ENCODE peak calls at places on chromosomes 16 and 17, in nine cellular contexts. G is CD4-positive, alpha-beta memory T cell; R is astrocyte of the spinal cord; U is esophagus muscularis mucosa; P is CD8-positive, alpha-beta memory T cell; T is SJSA1; C is tibial artery; X is uterus; E is right cardiac atrium. Y is an unnamed sample.

GRCh38 chr17:32671891-32672290 is 185.1 kb downstream of the CDK5R1 start:
- DNase-seq in X (no peak), R (no peak), G (no peak), E (peak), C (peak), U (no peak), T (no peak), P (no peak), Y (no peak)

GRCh38 chr17:78668847-78669246 is 91.7 kb upstream of the DNAH17 start:
- DNase-seq in U (no peak), P (no peak), G (no peak), X (no peak), R (no peak), T (no peak), E (no peak), C (no peak), Y (no peak)

GRCh38 chr17:51045616-51046526 is 74.8 kb downstream of the SPAG9 start:
- DNase-seq in R (peak), E (no peak), G (no peak), U (no peak), C (no peak), P (no peak), T (peak), X (no peak), Y (peak)

GRCh38 chr16:88530858-88531203 is 39.4 kb upstream of the ZC3H18 start:
- DNase-seq in G (no peak), E (no peak), R (no peak), T (no peak), X (no peak), C (no peak), U (no peak), P (no peak), Y (no peak)

GRCh38 chr16:66131156-66131807 is 235.2 kb upstream of the CDH5 start:
- DNase-seq in X (no peak), C (no peak), R (peak), T (peak), G (no peak), E (no peak), U (no peak), P (no peak), Y (no peak)

GRCh38 chr16:64864232-64864803 is 257.5 kb downstream of the CDH11 start:
- DNase-seq in E (no peak), X (no peak), C (no peak), P (no peak), T (peak), U (no peak), G (no peak), R (peak), Y (no peak)

GRCh38 chr16:86864586-86864985 is 286.2 kb downstream of the FOXL1 start:
- DNase-seq in R (no peak), C (no peak), P (no peak), X (no peak), E (no peak), G (no peak), T (no peak), U (no peak), Y (no peak)

GRCh38 chr16:15788846-15789239 is 68.0 kb downstream of the MYH11 start:
- DNase-seq in G (no peak), T (no peak), X (no peak), P (no peak), R (no peak), U (no peak), E (no peak), C (no peak), Y (no peak)

GRCh38 chr16:1911467-1912214 is 6.6 kb downstream of the HS3ST6 start:
- DNase-seq in E (no peak), U (no peak), X (no peak), G (no peak), T (no peak), C (no peak), R (no peak), P (no peak), Y (no peak)

GRCh38 chr17:79800325-79801155 is 3.7 kb upstream of the CBX8 start:
- DNase-seq in G (no peak), X (no peak), E (peak), P (no peak), U (no peak), C (no peak), T (peak), R (peak), Y (peak)

GRCh38 chr17:7837375-7838290 is 3.6 kb downstream of the KDM6B start:
- DNase-seq in G (no peak), R (peak), E (no peak), X (no peak), T (no peak), C (no peak), P (no peak), U (no peak), Y (no peak)

GRCh38 chr17:66123163-66123562 is 68.8 kb downstream of the CEP112 start:
- DNase-seq in E (no peak), X (no peak), U (no peak), P (no peak), G (no peak), T (no peak), R (peak), C (no peak), Y (no peak)

GRCh38 chr17:75109407-75110236 is at the start of gene ARMC7:
- DNase-seq in X (peak), C (peak), U (peak), P (peak), T (peak), G (peak), E (peak), R (peak), Y (peak)

GRCh38 chr16:85754403-85754802 is 3.5 kb upstream of the C16orf74 start:
- DNase-seq in P (no peak), E (no peak), X (no peak), G (no peak), C (no peak), U (no peak), R (no peak), T (no peak), Y (no peak)

GRCh38 chr16:82603784-82604411 is 22.9 kb upstream of the CDH13 start:
- DNase-seq in C (peak), P (no peak), R (peak), X (peak), U (no peak), T (peak), G (no peak), E (peak), Y (peak)

GRCh38 chr17:8857919-8858318 is 9.6 kb downstream of the PIK3R6 start:
- DNase-seq in R (peak), G (no peak), P (no peak), C (no peak), X (no peak), U (no peak), T (peak), E (no peak), Y (peak)

GRCh38 chr17:79340771-79341528 is 266.3 kb downstream of the ENGASE start:
- DNase-seq in R (no peak), C (no peak), E (no peak), X (no peak), P (no peak), U (no peak), G (no peak), T (no peak), Y (no peak)

GRCh38 chr17:65154770-65155589 is 17.8 kb downstream of the RGS9 start:
- DNase-seq in P (no peak), U (no peak), E (peak), X (no peak), R (peak), T (peak), C (no peak), G (no peak), Y (no peak)

GRCh38 chr16:1217526-1217925 is 7.5 kb downstream of the TPSG1 start:
- DNase-seq in G (no peak), T (no peak), U (no peak), P (no peak), X (no peak), E (no peak), R (no peak), C (no peak), Y (no peak)

GRCh38 chr16:3839402-3840184 is 40.9 kb downstream of the CREBBP start:
- DNase-seq in R (no peak), U (no peak), C (no peak), E (no peak), X (no peak), G (no peak), T (no peak), P (no peak), Y (no peak)

GRCh38 chr16:68396481-68396880 is 51.8 kb downstream of the SMPD3 start:
- DNase-seq in R (peak), T (peak), U (no peak), E (no peak), G (peak), X (no peak), C (no peak), P (peak), Y (peak)

GRCh38 chr16:9256196-9256595 is 164.8 kb downstream of the HAPSTR1 start:
- DNase-seq in U (no peak), X (no peak), P (no peak), G (no peak), E (peak), C (no peak), R (no peak), T (peak), Y (peak)

GRCh38 chr16:88957456-88957767 is 19.6 kb downstream of the CBFA2T3 start:
- DNase-seq in R (no peak), G (no peak), X (no peak), T (no peak), P (no peak), U (no peak), E (no peak), C (no peak), Y (no peak)

GRCh38 chr16:53743149-53743566 is 39.2 kb downstream of the FTO start:
- DNase-seq in P (no peak), G (peak), E (no peak), R (peak), X (no peak), T (no peak), C (no peak), U (no peak), Y (peak)

GRCh38 chr16:23852794-23853562 is 17.2 kb downstream of the PRKCB start:
- DNase-seq in X (no peak), G (no peak), C (no peak), R (no peak), P (no peak), E (no peak), T (no peak), U (no peak), Y (no peak)
- H3K4me3 ChIP-seq in X (no peak), G (no peak), C (no peak), R (no peak), P (no peak), E (no peak), T (no peak), U (no peak), Y (no peak)

GRCh38 chr17:13346592-13346991 is 255.1 kb downstream of the HS3ST3A1 start:
- DNase-seq in U (no peak), E (no peak), T (no peak), G (no peak), X (no peak), R (no peak), C (no peak), P (no peak), Y (no peak)
- H3K4me3 ChIP-seq in U (no peak), E (no peak), T (no peak), G (no peak), X (no peak), R (no peak), C (no peak), P (no peak), Y (no peak)

DNA sequence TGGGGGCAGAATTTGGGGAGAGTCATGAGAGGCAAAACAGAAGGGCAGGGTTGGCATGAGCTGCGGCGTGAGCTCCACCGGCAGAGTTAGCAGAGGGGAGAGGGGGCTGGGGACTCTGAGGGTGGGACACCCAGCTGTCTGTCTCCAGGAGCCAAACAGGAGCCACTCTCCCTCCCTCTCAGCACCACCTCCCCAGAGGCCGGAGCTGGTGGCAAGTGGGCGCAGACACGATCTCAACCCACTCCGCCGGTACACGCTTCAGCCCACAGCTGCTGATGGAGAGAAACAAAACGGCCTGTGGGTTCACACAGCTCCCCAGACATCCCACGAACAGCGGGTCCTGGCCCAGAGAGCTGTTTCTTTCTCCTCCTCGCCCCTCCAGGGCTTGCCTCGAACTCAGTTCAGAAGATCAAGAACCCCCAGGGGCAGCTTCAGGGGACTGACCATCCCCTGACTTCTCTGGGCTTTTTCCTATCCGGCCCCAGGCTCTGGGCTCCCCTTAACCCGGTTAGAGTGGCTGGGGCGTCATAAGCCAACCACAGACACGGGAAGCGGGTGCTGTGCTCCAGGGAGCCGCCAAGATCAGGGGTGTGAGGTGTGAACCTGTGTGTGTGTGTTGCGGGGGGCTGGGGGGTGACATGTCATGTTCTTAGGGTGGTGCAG is 7.6 kb downstream of the RHBDF2 start:
- DNase-seq in P (peak), R (no peak), X (no peak), U (no peak), C (no peak), T (no peak), E (peak), G (peak), Y (no peak)
- H3K4me3 ChIP-seq in P (peak), R (no peak), X (no peak), U (peak), C (no peak), T (no peak), E (no peak), G (peak), Y (peak)

DNA sequence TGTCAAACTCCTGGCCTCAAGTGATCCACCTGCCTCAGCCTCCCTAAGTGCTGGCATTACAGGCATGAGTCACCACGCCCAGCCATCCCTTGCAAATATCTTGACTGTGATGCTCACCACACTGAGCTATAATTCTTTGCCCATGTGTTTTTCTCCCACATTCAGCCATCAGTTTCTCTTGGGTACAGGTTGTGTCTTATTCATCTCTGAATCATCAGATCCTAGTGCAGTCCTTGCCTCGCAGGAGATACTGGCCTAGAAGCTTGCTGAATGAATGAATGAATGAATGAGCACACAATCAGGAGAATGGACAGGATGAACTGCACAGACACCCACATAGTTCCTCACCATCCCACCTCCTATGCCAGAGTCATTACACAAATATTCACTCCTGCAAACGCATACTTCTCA is 24.4 kb upstream of the ETV4 start:
- DNase-seq in E (no peak), U (no peak), T (peak), G (no peak), C (no peak), P (no peak), R (peak), X (no peak), Y (no peak)
- H3K4me3 ChIP-seq in E (no peak), U (no peak), T (no peak), G (no peak), C (no peak), P (no peak), R (no peak), X (no peak), Y (no peak)